ENCODE peak calls at places on chromosomes 2 and 18, in ten cellular contexts. B is BJ, Z is breast epithelium, M is uterus, K is left ventricle myocardium inferior, J is kidney epithelial cell, U is Peyer's patch, A is adipocyte, T is bronchial epithelial cell, N is fibroblast of lung. R is an unnamed sample. For H3K36me3, the result is how much of the 10 kb centered on the place peaks cover.

GRCh38 chr18:50080932-50081560 is 113.9 kb downstream of the MYO5B start:
- DNase-seq in K (no peak), N (no peak), T (peak), A (no peak), J (peak), M (no peak), U (no peak), B (no peak), Z (no peak), R (no peak)

GRCh38 chr18:36903215-36903928 is 74.4 kb downstream of the KIAA1328 start:
- DNase-seq in K (no peak), J (no peak), A (peak), M (no peak), Z (no peak), B (no peak), U (no peak), N (peak), T (no peak), R (no peak)

GRCh38 chr2:6036211-6036610 is 344.0 kb downstream of the SOX11 start:
- DNase-seq in J (no peak), K (no peak), A (no peak), T (no peak), U (no peak), N (no peak), Z (no peak), B (no peak), M (no peak), R (no peak)

GRCh38 chr18:11310476-11311086 is 161.2 kb upstream of the PIEZO2 start:
- DNase-seq in Z (no peak), A (peak), K (peak), B (no peak), T (peak), J (no peak), U (peak), M (no peak), N (peak), R (no peak)

GRCh38 chr2:234596696-234597575 is 100.1 kb upstream of the ARL4C start:
- DNase-seq in M (no peak), A (no peak), U (no peak), B (no peak), Z (no peak), J (no peak), N (no peak), T (no peak), K (no peak), R (no peak)

GRCh38 chr2:69588403-69588802 is 55.1 kb downstream of the AAK1 start:
- DNase-seq in N (no peak), Z (no peak), T (no peak), J (no peak), M (no peak), A (no peak), K (no peak), U (no peak), B (no peak), R (no peak)

GRCh38 chr2:11365096-11365856 is 20.8 kb upstream of the ROCK2 start:
- DNase-seq in T (no peak), J (no peak), Z (no peak), N (no peak), M (no peak), A (no peak), K (no peak), B (no peak), U (no peak), R (no peak)

GRCh38 chr2:15792331-15792730 is 148.0 kb upstream of the MYCN start:
- DNase-seq in N (no peak), U (no peak), T (no peak), Z (no peak), M (no peak), J (no peak), K (no peak), B (no peak), A (no peak), R (no peak)

GRCh38 chr2:218745559-218746469 is 35.2 kb downstream of the TTLL4 start:
- DNase-seq in B (no peak), U (no peak), M (no peak), T (no peak), K (peak), Z (peak), A (peak), N (peak), J (no peak), R (peak)

GRCh38 chr2:85577063-85577385 is 362 bp upstream of the VAMP8 start:
- DNase-seq in T (no peak), K (no peak), M (no peak), Z (no peak), B (no peak), A (no peak), J (no peak), U (no peak), N (no peak), R (no peak)

GRCh38 chr2:33131820-33132219 is 185.1 kb downstream of the LTBP1 start:
- DNase-seq in Z (no peak), N (no peak), A (no peak), U (no peak), B (no peak), T (no peak), J (no peak), M (no peak), K (no peak), R (no peak)

GRCh38 chr2:21454839-21455238 is 331.1 kb downstream of the TDRD15 start:
- DNase-seq in K (no peak), U (no peak), M (no peak), J (no peak), A (no peak), T (no peak), Z (no peak), B (no peak), N (no peak), R (no peak)

GRCh38 chr2:168160897-168161296 is 86.5 kb downstream of the STK39 start:
- DNase-seq in K (no peak), M (no peak), B (no peak), U (no peak), Z (no peak), N (peak), T (peak), A (no peak), J (no peak), R (no peak)

GRCh38 chr2:196241175-196241574 is 69.8 kb upstream of the STK17B start:
- DNase-seq in T (no peak), N (no peak), B (no peak), U (peak), M (no peak), K (no peak), Z (no peak), J (no peak), A (no peak), R (no peak)

GRCh38 chr18:9782073-9782857 is 74.2 kb downstream of the RAB31 start:
- DNase-seq in M (peak), T (peak), N (peak), Z (no peak), J (peak), A (peak), U (no peak), B (peak), K (no peak), R (no peak)

GRCh38 chr2:239935789-239936758 is 89.1 kb downstream of the NDUFA10 start:
- DNase-seq in K (peak), B (no peak), Z (no peak), U (peak), N (no peak), T (no peak), J (no peak), M (no peak), A (no peak), R (no peak)

GRCh38 chr2:31476511-31477171 is 62.1 kb upstream of the XDH start:
- DNase-seq in B (no peak), M (no peak), Z (no peak), A (peak), K (no peak), T (no peak), J (no peak), U (no peak), N (peak), R (no peak)

GRCh38 chr2:112021781-112022231 is 33.3 kb upstream of the TMEM87B start:
- DNase-seq in T (peak), A (no peak), Z (no peak), K (no peak), J (no peak), N (peak), M (no peak), B (no peak), U (no peak), R (no peak)

GRCh38 chr18:68676913-68677312 is 38.0 kb downstream of the TMX3 start:
- DNase-seq in A (no peak), Z (no peak), B (no peak), N (peak), M (no peak), U (no peak), J (no peak), T (no peak), K (no peak), R (no peak)

GRCh38 chr2:200787351-200788128 is 24.2 kb upstream of the BZW1 start:
- DNase-seq in U (no peak), K (no peak), J (peak), N (peak), A (peak), M (no peak), B (peak), T (peak), Z (no peak), R (no peak)

GRCh38 chr2:15702452-15702851 is 110.8 kb downstream of the DDX1 start:
- DNase-seq in U (no peak), T (no peak), M (no peak), Z (no peak), B (no peak), N (no peak), A (no peak), K (no peak), J (no peak), R (no peak)

GRCh38 chr2:70557171-70557838 is 3.7 kb upstream of the TGFA start:
- DNase-seq in M (no peak), K (no peak), A (no peak), B (no peak), N (no peak), Z (no peak), T (peak), J (no peak), U (no peak), R (no peak)

GRCh38 chr18:10751711-10752110 is 225.9 kb downstream of the NAPG start:
- DNase-seq in N (no peak), M (no peak), Z (no peak), U (no peak), B (no peak), K (no peak), A (no peak), T (no peak), J (no peak), R (no peak)

GRCh38 chr2:152513681-152514080 is 178.7 kb downstream of the FMNL2 start:
- DNase-seq in A (peak), K (no peak), J (no peak), Z (no peak), N (peak), T (peak), B (no peak), U (no peak), M (peak), R (no peak)

GRCh38 chr2:202592580-202592979 is 42.2 kb upstream of the FAM117B start:
- DNase-seq in M (no peak), B (no peak), A (peak), U (no peak), K (no peak), T (no peak), Z (no peak), J (no peak), N (no peak), R (no peak)

GRCh38 chr2:230208576-230208975 is 11.2 kb downstream of the SP110 start:
- DNase-seq in T (no peak), B (no peak), Z (no peak), A (no peak), U (no peak), K (no peak), J (no peak), N (no peak), M (no peak), R (no peak)
- H3K36me3 ChIP-seq in T (under half), B (under half), Z (under half), A (half or more), U (under half), K (half or more), J (under half), N (under half), M (under half), R (half or more)

GRCh38 chr2:61876400-61876799 is 12.1 kb downstream of the CCT4 start:
- DNase-seq in U (no peak), T (no peak), N (no peak), K (no peak), B (no peak), A (no peak), J (no peak), Z (no peak), M (no peak), R (no peak)
- H3K36me3 ChIP-seq in U (under half), T (under half), N (under half), K (half or more), B (under half), A (half or more), J (under half), Z (under half), M (under half), R (half or more)

GRCh38 chr18:60067426-60068210 is 167.8 kb downstream of the PMAIP1 start:
- DNase-seq in Z (no peak), M (no peak), U (no peak), J (no peak), B (no peak), T (no peak), A (no peak), K (no peak), N (no peak), R (no peak)
- H3K36me3 ChIP-seq in Z (under half), M (under half), U (under half), J (under half), B (under half), T (under half), A (under half), K (under half), N (under half), R (under half)

DNA sequence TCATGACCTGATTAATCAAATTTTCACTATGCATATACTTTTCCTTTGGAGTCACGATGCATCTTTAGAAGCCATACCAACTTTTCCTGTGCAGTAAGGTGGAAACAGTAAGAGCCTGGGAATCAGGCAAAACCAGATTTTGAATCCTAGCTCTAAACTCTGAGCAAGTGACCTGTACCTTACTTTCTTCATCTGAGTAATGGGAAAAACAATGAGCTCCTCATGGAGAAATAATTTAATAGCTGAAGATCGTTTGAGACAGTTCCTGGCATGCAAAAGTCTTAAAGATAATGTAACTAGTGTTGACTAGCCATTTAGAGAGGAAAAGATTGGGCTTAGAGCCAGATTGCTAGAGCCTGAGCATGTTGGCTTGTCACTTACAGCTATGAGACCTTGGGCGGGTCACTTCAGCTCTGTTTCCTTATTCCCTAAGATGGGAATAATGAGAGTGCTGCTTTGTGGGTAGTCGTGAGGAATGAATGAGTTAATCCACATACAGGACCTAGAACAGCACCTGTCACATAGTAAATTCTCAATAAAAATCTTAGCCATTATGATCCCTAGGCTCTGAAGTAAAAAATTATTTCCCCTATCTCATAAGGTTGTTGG is 17.7 kb upstream of the CCNYL1 start:
- DNase-seq in T (no peak), A (no peak), Z (no peak), U (no peak), M (no peak), N (no peak), J (no peak), B (no peak), K (no peak), R (no peak)
- H3K36me3 ChIP-seq in T (under half), A (under half), Z (under half), U (under half), M (under half), N (under half), J (under half), B (under half), K (under half), R (under half)

GRCh38 chr2:1658394-1659151 is 85.7 kb downstream of the PXDN start:
- DNase-seq in N (no peak), M (peak), B (no peak), A (no peak), J (no peak), Z (no peak), T (no peak), U (no peak), K (no peak), R (no peak)
- H3K36me3 ChIP-seq in N (under half), M (under half), B (under half), A (half or more), J (under half), Z (under half), T (under half), U (under half), K (under half), R (under half)

DNA sequence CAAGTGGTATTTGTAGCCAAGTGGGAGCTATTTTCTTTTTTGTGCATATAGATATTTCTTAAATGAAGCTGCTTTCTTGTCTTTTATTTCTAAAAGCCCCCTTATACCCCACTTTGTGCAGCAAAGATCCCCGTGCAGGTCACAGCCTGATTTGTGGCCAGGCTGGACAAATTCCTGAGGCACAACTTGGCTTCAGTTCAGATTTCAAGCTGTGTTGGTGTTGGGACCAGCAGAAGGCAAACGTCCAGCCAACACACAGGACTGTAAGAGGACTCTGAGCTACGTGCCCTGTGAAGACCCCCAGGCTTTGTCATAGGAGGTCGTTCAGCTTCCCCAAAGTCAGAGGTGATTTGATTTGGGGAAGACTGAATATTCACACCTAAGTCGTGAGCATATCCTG is 21.9 kb downstream of the FOSL2 start:
- DNase-seq in Z (no peak), K (no peak), B (no peak), J (no peak), M (no peak), N (no peak), A (no peak), U (no peak), T (no peak), R (no peak)
- H3K36me3 ChIP-seq in Z (under half), K (half or more), B (under half), J (under half), M (under half), N (half or more), A (half or more), U (under half), T (under half), R (half or more)

R was measured in right atrium auricular region.